ENCODE peak calls at places on chromosomes 11 and 22, in seven cellular contexts. O is small intestine; Z is HL-60; H is psoas muscle; U is tibial artery; B is gastrocnemius medialis; N is CD4-positive, alpha-beta T cell. L is an unnamed sample.

GRCh38 chr11:59716051-59716450 is 2.4 kb upstream of the OR10V1 start:
- DNase-seq in O (no peak), Z (no peak), H (no peak), U (no peak), B (no peak), N (no peak), L (no peak)

GRCh38 chr11:82823635-82824614 is 76.3 kb downstream of the PRCP start:
- DNase-seq in O (peak; percentile 75), Z (no peak), H (no peak), U (no peak), B (no peak), N (no peak), L (no peak)

GRCh38 chr11:20360650-20361049 is 2.9 kb upstream of the HTATIP2 start:
- DNase-seq in O (peak; percentile 92), Z (peak; percentile 24), H (no peak), U (no peak), B (no peak), N (no peak), L (no peak)

GRCh38 chr11:96090711-96091110 is 166.8 kb upstream of the MTMR2 start:
- DNase-seq in O (no peak), Z (no peak), H (no peak), U (no peak), B (no peak), N (no peak), L (no peak)

GRCh38 chr11:131228378-131228777 is 142.0 kb upstream of the NTM start:
- DNase-seq in O (no peak), Z (no peak), H (no peak), U (no peak), B (no peak), N (no peak), L (no peak)

GRCh38 chr11:123390146-123390545 is 39.9 kb upstream of the GRAMD1B start:
- DNase-seq in O (no peak), Z (no peak), H (no peak), U (no peak), B (no peak), N (no peak), L (peak; percentile 29)

GRCh38 chr11:12556155-12556554 is 118.1 kb upstream of the TEAD1 start:
- DNase-seq in O (no peak), Z (no peak), H (peak; percentile 66), U (peak; percentile 77), B (no peak), N (no peak), L (no peak)

GRCh38 chr22:28029201-28029948 is 110.3 kb upstream of the PITPNB start:
- DNase-seq in O (peak; percentile 57), Z (no peak), H (peak; percentile 63), U (no peak), B (peak; percentile 45), N (no peak), L (no peak)

GRCh38 chr22:46349238-46349637 is 13.7 kb downstream of the TRMU start:
- DNase-seq in O (no peak), Z (no peak), H (no peak), U (no peak), B (no peak), N (no peak), L (no peak)

GRCh38 chr11:2655834-2656622 is 43.8 kb downstream of the KCNQ1OT1 start:
- DNase-seq in O (no peak), Z (no peak), H (no peak), U (no peak), B (no peak), N (no peak), L (no peak)

GRCh38 chr22:37681556-37682049 is 4.5 kb upstream of the NOL12 start:
- DNase-seq in O (peak; percentile 90), Z (peak; percentile 74), H (peak; percentile 86), U (peak; percentile 80), B (peak; percentile 43), N (peak; percentile 73), L (peak; percentile 59)

GRCh38 chr22:17634696-17635095 is 3.9 kb upstream of the BCL2L13 start:
- DNase-seq in O (no peak), Z (no peak), H (no peak), U (no peak), B (no peak), N (no peak), L (no peak)

GRCh38 chr11:78921517-78921916 is 346.9 kb upstream of the NARS2 start:
- DNase-seq in O (no peak), Z (no peak), H (no peak), U (no peak), B (no peak), N (no peak), L (no peak)

GRCh38 chr22:26406118-26406517 is 22.9 kb upstream of the ASPHD2 start:
- DNase-seq in O (no peak), Z (no peak), H (no peak), U (no peak), B (no peak), N (no peak), L (no peak)

GRCh38 chr11:2892215-2893020 is 6.8 kb upstream of the CDKN1C start:
- DNase-seq in O (peak; percentile 43), Z (peak; percentile 54), H (no peak), U (peak; percentile 76), B (no peak), N (peak; percentile 68), L (no peak)

GRCh38 chr11:86175585-86175984 is 69.0 kb upstream of the EED start:
- DNase-seq in O (no peak), Z (no peak), H (no peak), U (no peak), B (no peak), N (no peak), L (no peak)

GRCh38 chr11:64933213-64933934 is 2.3 kb downstream of the GPHA2 start:
- DNase-seq in O (no peak), Z (no peak), H (peak; percentile 13), U (no peak), B (no peak), N (no peak), L (no peak)

GRCh38 chr22:44463151-44463550 is 34.9 kb downstream of the RTL6 start:
- DNase-seq in O (no peak), Z (no peak), H (no peak), U (no peak), B (no peak), N (no peak), L (no peak)

GRCh38 chr22:31442768-31443489 is 43.5 kb downstream of the DRG1 start:
- DNase-seq in O (no peak), Z (no peak), H (no peak), U (no peak), B (no peak), N (no peak), L (no peak)

DNA sequence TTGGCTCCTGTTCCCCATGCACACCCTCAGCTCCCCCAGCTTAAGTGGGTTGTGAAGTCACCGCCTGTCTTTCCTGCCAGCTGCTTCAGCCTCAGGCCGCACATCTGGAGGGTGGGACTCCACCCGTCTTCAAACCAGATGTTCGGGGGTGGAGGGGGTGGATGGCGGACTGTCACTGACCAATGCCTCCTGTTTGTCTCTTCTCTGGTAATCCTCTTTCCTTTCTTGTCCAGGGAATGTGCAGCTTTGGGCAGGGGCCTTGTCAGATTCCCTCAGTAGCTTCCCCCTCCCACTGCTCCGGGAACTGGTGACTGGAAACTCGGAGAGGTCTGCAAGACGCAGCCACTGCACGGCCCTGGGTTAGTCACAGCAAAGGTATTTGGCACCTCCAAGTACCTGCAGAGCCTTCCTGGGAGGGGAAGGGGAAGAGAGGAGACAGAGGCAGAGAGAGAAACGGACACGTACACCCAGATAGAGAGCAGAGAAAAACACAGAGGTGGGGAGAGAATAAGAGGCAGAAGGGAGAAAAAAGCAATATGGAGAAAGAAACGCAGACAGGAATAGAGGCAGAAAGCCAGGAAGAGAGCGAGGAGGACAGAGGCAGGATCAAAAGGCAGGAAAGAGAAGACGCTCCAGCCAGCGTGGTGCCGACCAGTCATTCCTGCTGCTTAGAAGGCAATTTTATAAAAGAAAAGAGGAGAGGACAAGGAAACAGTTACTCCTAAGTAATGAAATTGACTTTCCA is 56.1 kb upstream of the TIMP3 start:
- DNase-seq in O (no peak), Z (no peak), H (peak; percentile 85), U (no peak), B (no peak), N (no peak), L (no peak)
- H3K27ac ChIP-seq in O (no peak overlapping the region), Z (no peak overlapping the region), H (no peak overlapping the region), U (no peak overlapping the region), B (peak overlapping the region; percentile 64), N (no peak overlapping the region), L (no peak overlapping the region)

GRCh38 chr11:57322881-57323467 is 1.8 kb downstream of the TNKS1BP1 start:
- DNase-seq in O (no peak), Z (no peak), H (peak; percentile 36), U (no peak), B (no peak), N (no peak), L (no peak)

GRCh38 chr11:57325735-57326048 is 940 bp upstream of the TNKS1BP1 start:
- DNase-seq in O (peak; percentile 83), Z (no peak), H (peak; percentile 92), U (peak; percentile 85), B (peak; percentile 88), N (no peak), L (no peak)

GRCh38 chr11:57323503-57324153 is 1.1 kb downstream of the TNKS1BP1 start:
- DNase-seq in O (no peak), Z (no peak), H (peak; percentile 61), U (no peak), B (no peak), N (no peak), L (no peak)

GRCh38 chr11:57324886-57325734 is at the start of gene TNKS1BP1:
- DNase-seq in O (peak; percentile 98), Z (peak; percentile 91), H (peak; percentile 99), U (peak; percentile 100), B (peak; percentile 99), N (peak; percentile 93), L (peak; percentile 75)

GRCh38 chr11:57324154-57324885 is 432 bp downstream of the TNKS1BP1 start:
- DNase-seq in O (no peak), Z (no peak), H (peak; percentile 80), U (peak; percentile 81), B (no peak), N (peak; percentile 37), L (no peak)
- H3K27ac ChIP-seq in O (peak overlapping the region; percentile 6), Z (no peak overlapping the region), H (peak overlapping the region; percentile 87), U (peak overlapping the region; percentile 98), B (peak overlapping the region; percentile 95), N (peak overlapping the region; percentile 82), L (peak overlapping the region; percentile 77)

GRCh38 chr11:46251954-46252353 is 25.5 kb upstream of the CREB3L1 start:
- DNase-seq in O (no peak), Z (no peak), H (no peak), U (no peak), B (no peak), N (no peak), L (no peak)
- H3K27ac ChIP-seq in O (peak overlapping the region; percentile 50), Z (no peak overlapping the region), H (no peak overlapping the region), U (no peak overlapping the region), B (no peak overlapping the region), N (no peak overlapping the region), L (no peak overlapping the region)

GRCh38 chr22:32815943-32816342 is 14.4 kb downstream of the TIMP3 start:
- DNase-seq in O (no peak), Z (no peak), H (no peak), U (peak; percentile 48), B (no peak), N (no peak), L (no peak)

GRCh38 chr22:32815059-32815458 is 13.6 kb downstream of the TIMP3 start:
- DNase-seq in O (no peak), Z (no peak), H (no peak), U (peak; percentile 48), B (no peak), N (no peak), L (no peak)

GRCh38 chr22:32811788-32812187 is 10.3 kb downstream of the TIMP3 start:
- DNase-seq in O (no peak), Z (no peak), H (no peak), U (peak; percentile 27), B (no peak), N (no peak), L (no peak)

GRCh38 chr22:32817137-32817536 is 15.6 kb downstream of the TIMP3 start:
- DNase-seq in O (no peak), Z (no peak), H (no peak), U (peak; percentile 11), B (no peak), N (no peak), L (no peak)

GRCh38 chr22:32814289-32814865 is 12.9 kb downstream of the TIMP3 start:
- DNase-seq in O (no peak), Z (no peak), H (no peak), U (no peak), B (no peak), N (no peak), L (no peak)
- H3K27ac ChIP-seq in O (no peak overlapping the region), Z (no peak overlapping the region), H (no peak overlapping the region), U (no peak overlapping the region), B (peak overlapping the region; percentile 14), N (no peak overlapping the region), L (no peak overlapping the region)